ENCODE peak calls at places on chromosomes 5 and 9, in eight cellular contexts. H, C, B, U, I, M, G and A are unnamed samples.

GRCh38 chr9:8140557-8140956 is 341.0 kb upstream of the DMAC1 start:
- DNase-seq in H (peak), C (no peak), B (no peak), U (no peak), I (no peak), M (no peak), G (no peak), A (no peak)

GRCh38 chr9:68546596-68547390 is 6.1 kb upstream of the TMEM252 start:
- DNase-seq in H (no peak), C (no peak), B (no peak), U (peak), I (no peak), M (no peak), G (no peak), A (no peak)

GRCh38 chr9:31415184-31415583 is 969.3 kb upstream of the ACO1 start:
- DNase-seq in H (no peak), C (no peak), B (no peak), U (no peak), I (no peak), M (no peak), G (no peak), A (no peak)

GRCh38 chr5:15638341-15638740 is 138.4 kb downstream of the FBXL7 start:
- DNase-seq in H (no peak), C (no peak), B (no peak), U (no peak), I (no peak), M (no peak), G (no peak), A (no peak)

GRCh38 chr9:127541865-127542264 is 70.2 kb upstream of the STXBP1 start:
- DNase-seq in H (no peak), C (no peak), B (no peak), U (no peak), I (no peak), M (no peak), G (no peak), A (peak)

GRCh38 chr5:109868737-109869136 is 179.0 kb downstream of the MAN2A1 start:
- DNase-seq in H (no peak), C (no peak), B (no peak), U (no peak), I (no peak), M (no peak), G (no peak), A (no peak)

GRCh38 chr9:131239307-131239975 is 36.9 kb downstream of the FAM78A start:
- DNase-seq in H (no peak), C (no peak), B (peak), U (no peak), I (no peak), M (no peak), G (no peak), A (no peak)

GRCh38 chr5:87231037-87231808 is 36.5 kb upstream of the RASA1 start:
- DNase-seq in H (no peak), C (no peak), B (no peak), U (no peak), I (no peak), M (no peak), G (no peak), A (no peak)

GRCh38 chr5:66850354-66851075 is 254.3 kb downstream of the MAST4 start:
- DNase-seq in H (peak), C (no peak), B (no peak), U (no peak), I (no peak), M (no peak), G (no peak), A (peak)

GRCh38 chr5:120848883-120849282 is 384.8 kb downstream of the PRR16 start:
- DNase-seq in H (peak), C (no peak), B (no peak), U (no peak), I (no peak), M (no peak), G (no peak), A (no peak)

GRCh38 chr5:179803651-179804598 is 2.7 kb downstream of the MGAT4B start:
- DNase-seq in H (no peak), C (no peak), B (no peak), U (no peak), I (no peak), M (no peak), G (peak), A (no peak)

GRCh38 chr5:157574456-157575095 is 999 bp downstream of the ADAM19 start:
- DNase-seq in H (peak), C (no peak), B (no peak), U (peak), I (no peak), M (no peak), G (no peak), A (no peak)

GRCh38 chr5:171571663-171572062 is 152.2 kb downstream of the FGF18 start:
- DNase-seq in H (no peak), C (no peak), B (no peak), U (no peak), I (no peak), M (peak), G (no peak), A (peak)

GRCh38 chr9:8907863-8908262 is 1108.3 kb upstream of the DMAC1 start:
- DNase-seq in H (no peak), C (no peak), B (no peak), U (no peak), I (no peak), M (peak), G (no peak), A (no peak)

GRCh38 chr5:101018299-101018698 is 115.2 kb upstream of the ST8SIA4 start:
- DNase-seq in H (no peak), C (no peak), B (no peak), U (no peak), I (no peak), M (no peak), G (no peak), A (no peak)